ENCODE peak calls at places on chromosome 21, in six cellular contexts. M, U, D, R, H and S are unnamed samples.

GRCh38 chr21:43903451-43904091 is 38.5 kb downstream of the AGPAT3 start:
- DNase-seq in M (no peak), U (peak), D (no peak), R (no peak), H (no peak), S (no peak)

GRCh38 chr21:26119906-26120305 is 50.7 kb downstream of the APP start:
- DNase-seq in M (no peak), U (no peak), D (no peak), R (no peak), H (no peak), S (no peak)

GRCh38 chr21:16563795-16564194 is 834.0 kb downstream of the USP25 start:
- DNase-seq in M (no peak), U (peak), D (peak), R (no peak), H (peak), S (peak)

GRCh38 chr21:45574691-45575090 is 32.5 kb upstream of the SLC19A1 start:
- DNase-seq in M (no peak), U (no peak), D (no peak), R (no peak), H (no peak), S (no peak)

GRCh38 chr21:42059141-42059540 is 12.0 kb upstream of the UMODL1 start:
- DNase-seq in M (no peak), U (no peak), D (no peak), R (no peak), H (no peak), S (no peak)

GRCh38 chr21:42878993-42879787 is at the start of gene WDR4:
- DNase-seq in M (peak), U (peak), D (peak), R (peak), H (peak), S (peak)

GRCh38 chr21:43922949-43923348 is 57.9 kb downstream of the AGPAT3 start:
- DNase-seq in M (no peak), U (no peak), D (no peak), R (no peak), H (no peak), S (no peak)

GRCh38 chr21:41695513-41695912 is 71.3 kb downstream of the RIPK4 start:
- DNase-seq in M (no peak), U (no peak), D (no peak), R (no peak), H (no peak), S (no peak)

GRCh38 chr21:41877901-41878830 is 978 bp downstream of the PRDM15 start:
- DNase-seq in M (no peak), U (peak), D (no peak), R (peak), H (peak), S (peak)

GRCh38 chr21:20551939-20552338 is 446.3 kb upstream of the NCAM2 start:
- DNase-seq in M (no peak), U (no peak), D (no peak), R (no peak), H (no peak), S (no peak)

GRCh38 chr21:42465008-42465878 is 30.8 kb downstream of the RSPH1 start:
- DNase-seq in M (no peak), U (peak), D (no peak), R (peak), H (no peak), S (no peak)

GRCh38 chr21:26804895-26805609 is 40.2 kb downstream of the ADAMTS1 start:
- DNase-seq in M (no peak), U (no peak), D (no peak), R (no peak), H (no peak), S (no peak)

GRCh38 chr21:32921632-32922230 is 104.0 kb upstream of the OLIG2 start:
- DNase-seq in M (no peak), U (peak), D (peak), R (peak), H (peak), S (peak)

GRCh38 chr21:41294548-41295231 is 21.9 kb upstream of the FAM3B start:
- DNase-seq in M (no peak), U (no peak), D (no peak), R (peak), H (no peak), S (no peak)

GRCh38 chr21:38894899-38895298 is 89.2 kb downstream of the ETS2 start:
- DNase-seq in M (no peak), U (no peak), D (no peak), R (no peak), H (no peak), S (no peak)

GRCh38 chr21:41809891-41810596 is 43.2 kb upstream of the RIPK4 start:
- DNase-seq in M (no peak), U (no peak), D (no peak), R (no peak), H (no peak), S (no peak)

GRCh38 chr21:45376459-45377324 is 28.3 kb upstream of the COL18A1 start:
- DNase-seq in M (no peak), U (no peak), D (no peak), R (no peak), H (no peak), S (no peak)

GRCh38 chr21:35672313-35672712 is 388.0 kb downstream of the SETD4 start:
- DNase-seq in M (no peak), U (no peak), D (no peak), R (no peak), H (no peak), S (no peak)

GRCh38 chr21:46247699-46248460 is 19.3 kb upstream of the LSS start:
- DNase-seq in M (no peak), U (no peak), D (no peak), R (no peak), H (no peak), S (no peak)

GRCh38 chr21:16571594-16571993 is 841.8 kb downstream of the USP25 start:
- DNase-seq in M (no peak), U (no peak), D (no peak), R (peak), H (no peak), S (no peak)

GRCh38 chr21:38841472-38841871 is 35.7 kb downstream of the ETS2 start:
- DNase-seq in M (peak), U (no peak), D (no peak), R (peak), H (no peak), S (no peak)

GRCh38 chr21:38503588-38503987 is 5.3 kb upstream of the ERG start:
- DNase-seq in M (no peak), U (peak), D (no peak), R (no peak), H (no peak), S (no peak)

GRCh38 chr21:46354046-46354445 is 30.1 kb downstream of the PCNT start:
- DNase-seq in M (no peak), U (no peak), D (no peak), R (no peak), H (no peak), S (no peak)

GRCh38 chr21:41932191-41932575 is 21.6 kb downstream of the C2CD2 start:
- DNase-seq in M (peak), U (peak), D (no peak), R (peak), H (peak), S (peak)

GRCh38 chr21:40166291-40166843 is 299.1 kb downstream of the PCP4 start:
- DNase-seq in M (no peak), U (no peak), D (peak), R (no peak), H (no peak), S (no peak)

GRCh38 chr21:28554660-28555475 is 437.8 kb downstream of the LTN1 start:
- DNase-seq in M (no peak), U (peak), D (peak), R (no peak), H (no peak), S (no peak)

GRCh38 chr21:29230541-29231275 is 68.0 kb upstream of the BACH1 start:
- DNase-seq in M (no peak), U (no peak), D (no peak), R (no peak), H (no peak), S (no peak)